ENCODE peak calls at places on chromosomes 1 and 21, in five cellular contexts. U is A549, W is H1, N is HCT116, Y is SK-N-SH. V is an unnamed sample.

GRCh38 chr1:85407978-85408377 is 57.0 kb downstream of the DDAH1 start:
- DNase-seq in U (no peak), W (no peak), Y (no peak), N (no peak), V (no peak)

GRCh38 chr1:148373236-148373935 is 109.7 kb downstream of the PPIAL4G start:
- DNase-seq in Y (no peak), N (no peak), U (no peak), W (no peak), V (no peak)

GRCh38 chr1:95339377-95339776 is 105.4 kb downstream of the RWDD3 start:
- DNase-seq in U (no peak), W (no peak), N (no peak), Y (no peak), V (no peak)

GRCh38 chr1:167258858-167259257 is 38.2 kb downstream of the POU2F1 start:
- DNase-seq in Y (no peak), U (no peak), W (no peak), N (no peak), V (no peak)

GRCh38 chr21:35616090-35616489 is 444.2 kb downstream of the SETD4 start:
- DNase-seq in Y (no peak), U (peak; percentile 10), W (no peak), N (peak; percentile 3), V (peak; percentile 58)

GRCh38 chr1:173302366-173302765 is 95.2 kb upstream of the TNFSF4 start:
- DNase-seq in Y (no peak), N (no peak), W (no peak), U (no peak), V (no peak)

GRCh38 chr1:174949645-174950044 is 50.1 kb upstream of the CACYBP start:
- DNase-seq in U (no peak), W (no peak), N (no peak), Y (no peak), V (no peak)

GRCh38 chr1:170530972-170531757 is 801 bp upstream of the GORAB start:
- DNase-seq in U (peak; percentile 10), N (no peak), Y (peak; percentile 1), W (no peak), V (peak; percentile 9)

GRCh38 chr1:231419738-231420298 is 2.3 kb downstream of the EGLN1 start:
- DNase-seq in N (no peak), U (no peak), W (no peak), Y (no peak), V (peak; percentile 36)

DNA sequence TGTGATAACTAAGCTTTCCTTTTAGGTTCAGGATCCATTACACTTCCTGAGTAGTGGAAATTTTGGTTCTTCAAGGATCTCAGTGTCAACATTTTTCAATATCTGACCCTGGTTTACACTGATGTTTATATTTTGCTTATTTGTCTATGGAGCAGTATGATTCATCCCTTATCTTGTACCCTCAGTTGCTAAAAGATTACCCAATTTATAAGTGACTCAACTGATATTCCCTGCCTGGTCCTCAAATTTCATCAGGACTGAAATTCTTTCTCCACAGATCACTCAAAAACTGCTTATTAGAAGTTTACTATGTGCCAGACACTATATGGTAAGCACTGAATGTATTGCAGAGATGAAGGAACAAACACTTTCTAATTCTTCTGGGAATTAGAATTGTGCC is 139.1 kb upstream of the CHRM3 start:
- DNase-seq in W (no peak), N (no peak), Y (no peak), U (no peak), V (no peak)
- TF ChIP-seq MAX in W (no peak), N (no peak), Y (no peak), U (no peak), V (no peak)

DNA sequence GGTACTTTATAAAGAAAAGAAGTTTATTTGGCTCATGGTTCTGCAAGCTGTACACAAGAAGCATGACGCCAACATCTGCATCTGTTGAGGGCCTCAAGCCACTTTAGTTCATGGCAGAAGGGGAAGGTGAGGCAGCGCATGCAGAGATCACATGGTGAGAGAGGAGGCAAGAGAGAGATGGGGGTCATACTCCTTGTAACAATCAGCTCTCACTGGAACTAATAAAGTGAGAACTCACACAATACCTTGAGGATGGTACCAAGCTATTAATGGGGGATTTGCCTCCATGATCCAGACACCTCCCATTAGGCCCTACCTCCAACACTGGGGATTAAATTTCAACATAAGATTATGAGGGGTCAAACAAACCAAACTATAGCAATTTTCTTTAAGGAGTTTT is 3.3 kb upstream of the RGL1 start:
- DNase-seq in Y (no peak), U (no peak), N (no peak), W (no peak), V (no peak)
- H3K9me3 ChIP-seq in Y (no peaks in the 10 kb centered on the region), U (peaks cover 25% of the 10 kb centered on the region), N (no peaks in the 10 kb centered on the region), W (peaks cover 3% of the 10 kb centered on the region), V (no peaks in the 10 kb centered on the region)

DNA sequence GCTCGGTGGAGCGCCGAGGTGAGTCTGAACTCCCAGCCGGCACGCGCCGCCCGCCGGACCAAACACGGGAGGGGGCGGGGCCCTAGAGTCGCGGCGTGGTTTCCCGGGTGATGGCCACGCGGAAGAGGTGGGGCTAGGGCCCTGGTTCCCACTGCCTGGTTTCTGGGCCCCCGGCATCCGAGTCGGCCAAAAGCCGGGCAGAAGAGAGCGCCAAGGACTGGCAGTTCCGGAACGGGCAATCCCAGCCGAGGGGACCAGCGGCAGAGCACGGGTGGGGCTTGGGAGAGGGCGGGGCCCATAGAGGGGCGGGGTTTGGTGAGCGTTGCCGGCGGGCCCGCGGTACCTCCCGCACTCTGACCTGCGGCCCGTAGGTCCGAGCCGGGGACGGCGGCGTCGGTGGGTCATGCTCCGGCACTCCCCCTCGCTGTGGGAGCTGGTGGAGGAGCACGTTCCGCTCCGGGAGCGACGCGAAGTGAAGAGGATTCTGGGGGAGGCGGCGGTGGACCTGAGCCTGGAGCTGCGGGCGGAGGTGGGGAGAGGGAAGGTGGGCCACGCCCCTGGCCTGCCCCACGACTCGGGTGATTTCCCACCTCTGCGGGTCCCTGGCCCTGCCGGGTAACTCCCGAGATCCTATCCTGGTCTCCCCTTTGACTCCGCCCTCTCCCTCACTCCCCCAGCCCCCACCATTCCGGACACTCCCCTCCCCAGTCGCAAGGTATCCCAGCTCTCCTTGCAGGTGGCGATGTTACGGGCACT is at the start of gene CCDC24:
- DNase-seq in Y (peak; percentile 91), U (peak; percentile 83), N (peak; percentile 63), W (no peak), V (peak; percentile 59)
- H3K4me3 ChIP-seq in Y (peak within 1 kb of the TSS; percentile 71), U (peak within 1 kb of the TSS; percentile 84), N (peak within 1 kb of the TSS; percentile 63), W (peak within 1 kb of the TSS; percentile 60), V (peak within 1 kb of the TSS; percentile 39)

DNA sequence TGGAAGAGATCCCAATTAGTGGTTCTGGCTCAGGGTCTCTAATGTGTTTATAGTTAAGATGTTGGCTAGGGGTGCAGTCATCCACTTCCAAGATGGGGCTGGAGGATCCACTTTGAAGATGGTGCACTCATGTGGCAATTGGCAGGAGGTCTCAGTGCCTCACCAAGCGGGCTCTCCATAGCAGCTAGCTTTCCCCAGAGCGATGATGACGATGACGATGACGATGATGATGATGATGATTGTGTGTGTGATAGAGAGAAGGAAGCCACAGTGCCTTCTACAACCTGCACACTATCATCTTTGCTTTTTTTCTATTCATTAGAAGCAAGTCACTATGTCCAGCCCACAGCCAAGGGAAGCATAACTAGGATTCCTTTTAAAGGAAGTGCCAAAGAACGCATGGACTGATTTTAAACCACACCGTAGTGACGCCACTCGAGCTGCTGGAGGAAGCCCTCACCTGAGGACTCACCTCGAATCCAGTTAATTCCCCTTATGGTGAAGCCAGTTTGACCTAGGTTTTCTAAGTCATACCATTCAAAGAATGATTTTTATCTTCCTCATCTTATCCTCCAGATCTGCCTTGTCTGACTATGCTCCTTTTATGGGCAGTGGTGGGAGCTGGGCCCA is 49.4 kb downstream of the SRRM1 start:
- DNase-seq in W (no peak), N (no peak), U (no peak), Y (no peak), V (no peak)
- TF ChIP-seq MAX in W (no peak), N (no peak), U (no peak), Y (no peak), V (no peak)

GRCh38 chr1:2828586-2829250 is 27.2 kb upstream of the TTC34 start:
- DNase-seq in Y (no peak), N (no peak), W (no peak), U (no peak), V (no peak)

GRCh38 chr1:2832506-2833453 is 31.3 kb upstream of the TTC34 start:
- DNase-seq in W (no peak), N (no peak), Y (no peak), U (no peak), V (no peak)

GRCh38 chr1:2831596-2832212 is 30.2 kb upstream of the TTC34 start:
- DNase-seq in N (no peak), U (no peak), W (no peak), Y (no peak), V (no peak)

GRCh38 chr1:2830761-2831425 is 29.4 kb upstream of the TTC34 start:
- DNase-seq in U (no peak), N (no peak), Y (no peak), W (no peak), V (no peak)

DNA sequence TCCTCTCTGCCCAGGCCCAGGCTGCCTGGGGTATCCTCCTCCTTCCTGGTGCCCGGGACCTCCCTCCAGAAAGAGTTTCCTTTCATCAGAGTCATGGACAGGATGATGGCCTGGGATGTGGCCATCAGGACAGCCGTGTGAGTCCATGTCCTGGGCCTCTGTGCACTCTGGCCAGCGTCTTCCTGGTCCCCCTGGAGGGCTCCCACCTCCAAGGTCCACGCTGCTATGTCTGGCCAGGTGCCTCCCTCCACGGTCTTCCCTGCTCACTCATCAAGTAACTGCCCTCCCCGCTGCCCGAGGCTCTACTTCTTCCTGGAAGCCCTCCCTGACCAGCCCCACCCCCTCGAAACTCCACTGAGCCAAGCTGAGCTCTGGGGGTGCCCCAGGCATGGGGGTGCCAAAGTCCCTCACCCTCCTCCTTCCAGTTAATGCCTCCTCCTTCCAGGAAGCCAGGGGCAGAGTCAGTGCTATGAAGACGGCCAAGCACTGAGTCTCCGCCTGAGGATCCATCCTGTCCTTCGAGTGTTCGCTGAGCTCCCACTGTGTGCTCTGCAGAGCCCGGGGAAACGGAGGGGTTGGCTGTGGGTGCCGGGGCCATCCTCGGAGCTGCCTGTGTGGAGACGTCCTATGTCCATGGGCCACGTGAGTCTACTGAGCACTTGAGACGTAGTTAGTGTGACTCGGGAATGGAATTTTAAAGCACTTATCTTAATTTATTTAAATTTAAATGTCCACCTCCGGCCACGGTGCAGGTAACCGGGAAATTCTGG is 28.5 kb upstream of the TTC34 start:
- DNase-seq in Y (no peak), N (no peak), W (no peak), U (no peak), V (no peak)
- H3K9me3 ChIP-seq in Y (no peaks in the 10 kb centered on the region), N (peaks cover 3% of the 10 kb centered on the region), W (peaks cover 78% of the 10 kb centered on the region), U (no peaks in the 10 kb centered on the region), V (peaks cover 2% of the 10 kb centered on the region)

GRCh38 chr1:63317007-63317813 is 5.2 kb upstream of the FOXD3 start:
- DNase-seq in Y (peak; percentile 75), W (no peak), U (peak; percentile 91), N (peak; percentile 78), V (peak; percentile 54)

GRCh38 chr1:63318255-63319068 is 3.9 kb upstream of the FOXD3 start:
- DNase-seq in N (no peak), U (no peak), W (no peak), Y (peak; percentile 36), V (no peak)

GRCh38 chr1:63317814-63318156 is 4.6 kb upstream of the FOXD3 start:
- DNase-seq in U (no peak), Y (no peak), N (no peak), W (no peak), V (no peak)

GRCh38 chr1:63319069-63320023 is 3.0 kb upstream of the FOXD3 start:
- DNase-seq in W (no peak), Y (peak; percentile 54), U (no peak), N (no peak), V (no peak)

GRCh38 chr1:63316540-63316939 is 5.8 kb upstream of the FOXD3 start:
- DNase-seq in N (no peak), U (no peak), W (no peak), Y (peak; percentile 30), V (no peak)
- H3K4me3 ChIP-seq in N (peak overlapping the region; percentile 50), U (peak overlapping the region; percentile 74), W (no peak overlapping the region), Y (no peak overlapping the region), V (no peak overlapping the region)

V was measured in endothelial cell of umbilical vein.